ENCODE peak calls at places on chromosomes 2 and 18, in eight cellular contexts. X, W, S, P, M, T, Q and H are unnamed samples.

GRCh38 chr2:158755738-158756137 is 39.4 kb upstream of the DAPL1 start:
- DNase-seq in P (no peak), W (no peak), S (no peak), T (no peak), Q (no peak), X (no peak), M (no peak), H (no peak)

GRCh38 chr2:109150559-109150958 is 21.6 kb downstream of the SH3RF3 start:
- DNase-seq in S (no peak), Q (no peak), P (no peak), M (no peak), W (no peak), X (no peak), T (no peak), H (no peak)

GRCh38 chr2:133506962-133507361 is 61.3 kb downstream of the NCKAP5 start:
- DNase-seq in W (no peak), M (no peak), P (no peak), T (no peak), Q (no peak), X (no peak), S (no peak), H (no peak)

GRCh38 chr2:2188344-2189111 is 142.5 kb downstream of the MYT1L start:
- DNase-seq in P (no peak), W (no peak), X (no peak), M (no peak), Q (no peak), T (no peak), S (no peak), H (no peak)

GRCh38 chr2:226135861-226136548 is 663.6 kb downstream of the IRS1 start:
- DNase-seq in Q (no peak), S (no peak), W (no peak), M (no peak), X (no peak), T (no peak), P (no peak), H (no peak)

GRCh38 chr2:2573658-2574293 is 242.7 kb upstream of the MYT1L start:
- DNase-seq in T (no peak), S (peak; percentile 7), Q (no peak), X (peak; percentile 10), M (no peak), P (no peak), W (no peak), H (no peak)

GRCh38 chr2:30371772-30372373 is 75.2 kb upstream of the LCLAT1 start:
- DNase-seq in X (no peak), T (no peak), Q (no peak), S (no peak), W (no peak), M (no peak), P (no peak), H (no peak)

GRCh38 chr2:70767699-70768584 is at the start of gene ADD2:
- DNase-seq in W (peak; percentile 66), T (no peak), X (no peak), Q (peak; percentile 45), M (no peak), P (peak; percentile 42), S (no peak), H (no peak)

GRCh38 chr2:234674781-234675201 is 177.9 kb upstream of the ARL4C start:
- DNase-seq in Q (no peak), X (no peak), P (peak; percentile 49), M (no peak), T (no peak), W (no peak), S (no peak), H (no peak)

GRCh38 chr18:8063733-8064132 is 496.6 kb downstream of the PTPRM start:
- DNase-seq in W (no peak), T (no peak), S (no peak), Q (no peak), M (no peak), P (no peak), X (no peak), H (no peak)

GRCh38 chr18:5461056-5461455 is 82.7 kb downstream of the EPB41L3 start:
- DNase-seq in P (no peak), T (no peak), M (no peak), X (no peak), Q (no peak), S (no peak), W (no peak), H (no peak)

GRCh38 chr18:34261865-34262780 is 37.4 kb upstream of the NOL4 start:
- DNase-seq in Q (no peak), S (no peak), T (no peak), X (no peak), W (no peak), M (no peak), P (no peak), H (no peak)

GRCh38 chr2:200786826-200787225 is 24.9 kb upstream of the BZW1 start:
- DNase-seq in P (peak; percentile 81), M (no peak), T (no peak), S (no peak), W (no peak), Q (no peak), X (peak; percentile 44), H (no peak)

GRCh38 chr2:188456114-188456909 is 164.6 kb downstream of the GULP1 start:
- DNase-seq in Q (no peak), T (no peak), M (no peak), W (no peak), X (no peak), S (no peak), P (no peak), H (no peak)

GRCh38 chr2:102927854-102928267 is 166.0 kb downstream of the TMEM182 start:
- DNase-seq in P (no peak), T (no peak), Q (no peak), M (peak; percentile 78), W (no peak), S (no peak), X (no peak), H (no peak)

GRCh38 chr2:182949572-182950189 is 83.2 kb upstream of the FRZB start:
- DNase-seq in M (no peak), W (no peak), Q (peak; percentile 50), P (peak; percentile 13), T (no peak), X (no peak), S (no peak), H (no peak)

GRCh38 chr18:34121157-34121807 is 103.4 kb downstream of the NOL4 start:
- DNase-seq in M (no peak), W (no peak), T (no peak), S (no peak), X (no peak), Q (no peak), P (peak; percentile 32), H (no peak)

GRCh38 chr2:138502253-138503086 is 900 bp downstream of the SPOPL start:
- DNase-seq in S (peak; percentile 27), M (no peak), P (peak; percentile 14), W (peak; percentile 25), T (no peak), Q (no peak), X (no peak), H (no peak)

GRCh38 chr2:85066874-85067351 is 66.3 kb upstream of the TCF7L1 start:
- DNase-seq in P (peak; percentile 90), S (peak; percentile 54), T (peak; percentile 78), X (peak; percentile 64), Q (peak; percentile 83), M (peak; percentile 88), W (peak; percentile 63), H (peak; percentile 85)

GRCh38 chr2:32627441-32627900 is 379 bp upstream of the TTC27 start:
- DNase-seq in M (peak; percentile 76), S (no peak), Q (peak; percentile 57), P (peak; percentile 74), T (peak; percentile 38), X (peak; percentile 44), W (peak; percentile 7), H (no peak)

GRCh38 chr2:33426666-33427231 is 49.7 kb upstream of the RASGRP3 start:
- DNase-seq in Q (peak; percentile 77), M (no peak), W (no peak), T (peak; percentile 6), X (no peak), P (peak; percentile 61), S (no peak), H (no peak)

DNA sequence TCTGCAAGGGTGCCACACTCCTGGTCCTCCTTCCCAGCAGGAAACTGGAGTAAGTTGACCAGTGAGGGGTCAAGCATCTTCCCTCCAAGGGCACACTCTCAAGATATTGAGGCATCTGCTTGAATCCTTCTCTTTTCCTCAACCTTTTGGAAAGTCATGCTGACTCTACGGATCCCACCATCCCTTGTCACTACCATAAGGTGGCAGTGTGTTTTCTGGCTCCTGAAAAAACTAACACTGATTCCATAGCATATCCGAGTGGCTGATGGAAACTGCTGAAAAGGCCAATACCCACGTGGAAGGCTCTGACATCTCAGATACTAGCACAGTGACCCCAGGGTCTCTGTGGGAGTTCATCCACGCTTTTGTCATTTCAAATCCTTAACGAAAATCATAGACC is 37.1 kb downstream of the GPR45 start:
- DNase-seq in W (no peak), T (no peak), X (no peak), S (no peak), Q (no peak), M (no peak), P (no peak), H (no peak)
- H3K36me3 ChIP-seq in W (peaks cover 4% of the 10 kb centered on the region), T (no peaks in the 10 kb centered on the region), X (peaks cover 5% of the 10 kb centered on the region), S (peaks cover 99% of the 10 kb centered on the region), Q (peaks cover 90% of the 10 kb centered on the region), M (peaks cover 95% of the 10 kb centered on the region), P (peaks cover 23% of the 10 kb centered on the region), H (peaks cover 92% of the 10 kb centered on the region)

GRCh38 chr18:43563780-43564179 is 286.5 kb upstream of the SYT4 start:
- DNase-seq in T (peak; percentile 14), S (peak; percentile 1), W (peak; percentile 59), M (no peak), Q (no peak), X (no peak), P (peak; percentile 63), H (no peak)
- TF ChIP-seq CTCF in T (no peak), S (peak; percentile 57), W (peak; percentile 58), M (no peak), Q (peak; percentile 31), X (no peak), P (peak; percentile 36), H (no peak)

GRCh38 chr2:167551411-167551810 is 663.1 kb downstream of the XIRP2 start:
- DNase-seq in X (no peak), P (no peak), T (no peak), S (no peak), W (no peak), M (no peak), Q (no peak), H (no peak)
- H3K36me3 ChIP-seq in X (no peaks in the 10 kb centered on the region), P (no peaks in the 10 kb centered on the region), T (no peaks in the 10 kb centered on the region), S (no peaks in the 10 kb centered on the region), W (no peaks in the 10 kb centered on the region), M (no peaks in the 10 kb centered on the region), Q (no peaks in the 10 kb centered on the region), H (no peaks in the 10 kb centered on the region)

GRCh38 chr2:239654266-239654665 is 253.4 kb upstream of the HDAC4 start:
- DNase-seq in Q (no peak), T (no peak), M (no peak), W (no peak), X (no peak), P (no peak), S (no peak), H (peak; percentile 43)

GRCh38 chr2:239662413-239663120 is 261.7 kb upstream of the HDAC4 start:
- DNase-seq in P (no peak), S (no peak), T (no peak), W (no peak), X (no peak), M (no peak), Q (no peak), H (no peak)

GRCh38 chr2:239661334-239662312 is 260.8 kb upstream of the HDAC4 start:
- DNase-seq in X (no peak), T (no peak), Q (no peak), W (no peak), S (no peak), P (no peak), M (no peak), H (no peak)

GRCh38 chr2:239660390-239661228 is 259.8 kb upstream of the HDAC4 start:
- DNase-seq in S (no peak), W (no peak), Q (no peak), M (peak; percentile 49), P (no peak), X (no peak), T (no peak), H (no peak)

GRCh38 chr2:239657992-239658391 is 257.2 kb upstream of the HDAC4 start:
- DNase-seq in S (no peak), W (no peak), X (no peak), T (no peak), Q (no peak), P (no peak), M (peak; percentile 46), H (peak; percentile 64)
- TF ChIP-seq CTCF in S (no peak), W (no peak), X (no peak), T (no peak), Q (no peak), P (no peak), M (no peak), H (no peak)